ENCODE peak calls at places on chromosomes 16 and 17, in nine cellular contexts. M, S, N, Z, D, T, G, R and C are unnamed samples.

GRCh38 chr17:77741109-77741508 is 217.4 kb upstream of the TNRC6C start:
- DNase-seq in D (no peak), R (no peak), S (peak; percentile 32), M (peak; percentile 0), G (no peak), N (no peak), T (no peak), Z (no peak), C (no peak)

GRCh38 chr16:73813523-73813922 is 483.1 kb upstream of the PSMD7 start:
- DNase-seq in G (no peak), S (no peak), Z (no peak), R (no peak), T (no peak), N (no peak), D (peak; percentile 6), M (no peak), C (no peak)

GRCh38 chr17:38584350-38584925 is 21.3 kb downstream of the SRCIN1 start:
- DNase-seq in T (peak; percentile 54), M (peak; percentile 34), S (peak; percentile 53), R (peak; percentile 72), G (peak; percentile 84), D (no peak), N (peak; percentile 56), Z (peak; percentile 56), C (peak; percentile 56)

GRCh38 chr16:10026593-10026992 is 155.6 kb downstream of the GRIN2A start:
- DNase-seq in M (no peak), S (no peak), G (no peak), R (no peak), T (no peak), N (no peak), D (no peak), Z (no peak), C (no peak)

GRCh38 chr17:68074279-68074678 is 38.7 kb downstream of the KPNA2 start:
- DNase-seq in G (no peak), T (no peak), S (no peak), M (no peak), R (no peak), D (no peak), Z (no peak), N (no peak), C (no peak)

GRCh38 chr17:700504-701094 is 14.0 kb downstream of the VPS53 start:
- DNase-seq in N (no peak), G (peak; percentile 74), S (no peak), M (no peak), T (peak; percentile 40), R (no peak), D (no peak), Z (no peak), C (no peak)

GRCh38 chr17:9150407-9151090 is 129.2 kb downstream of the NTN1 start:
- DNase-seq in D (no peak), Z (no peak), G (no peak), R (no peak), T (peak; percentile 45), S (no peak), M (no peak), N (no peak), C (no peak)

GRCh38 chr17:3529817-3530741 is 27.5 kb downstream of the TRPV3 start:
- DNase-seq in R (peak; percentile 92), Z (peak; percentile 87), G (no peak), D (peak; percentile 68), N (no peak), M (peak; percentile 30), T (peak; percentile 59), S (peak; percentile 92), C (peak; percentile 85)

GRCh38 chr17:1783834-1784611 is 22.2 kb downstream of the SERPINF1 start:
- DNase-seq in D (peak; percentile 87), Z (peak; percentile 91), N (no peak), M (peak; percentile 82), T (peak; percentile 98), R (peak; percentile 86), G (peak; percentile 53), S (peak; percentile 91), C (peak; percentile 75)

GRCh38 chr16:29975811-29976511 is 2.3 kb downstream of the TAOK2 start:
- DNase-seq in M (no peak), R (no peak), G (no peak), T (no peak), N (no peak), D (no peak), Z (no peak), S (no peak), C (no peak)

GRCh38 chr17:19979917-19980770 is 2.5 kb upstream of the AKAP10 start:
- DNase-seq in N (no peak), M (no peak), G (no peak), T (no peak), S (peak; percentile 50), Z (peak; percentile 36), D (peak; percentile 15), R (peak; percentile 69), C (peak; percentile 52)

GRCh38 chr16:50267151-50267631 is 840 bp downstream of the ADCY7 start:
- DNase-seq in Z (peak; percentile 22), T (no peak), D (no peak), G (no peak), S (no peak), R (no peak), M (no peak), N (no peak), C (no peak)

GRCh38 chr16:74738134-74738541 is 36.5 kb downstream of the FA2H start:
- DNase-seq in T (no peak), M (no peak), R (no peak), Z (no peak), S (no peak), D (no peak), G (no peak), N (no peak), C (no peak)

GRCh38 chr17:40963838-40964237 is 2.9 kb downstream of the KRT39 start:
- DNase-seq in D (no peak), M (no peak), Z (no peak), R (no peak), T (no peak), N (no peak), G (peak; percentile 36), S (no peak), C (no peak)

GRCh38 chr16:53559552-53559951 is 56.5 kb upstream of the AKTIP start:
- DNase-seq in R (no peak), D (no peak), S (no peak), N (no peak), T (no peak), G (no peak), Z (no peak), M (no peak), C (no peak)